ENCODE peak calls at places on chromosomes 3 and 15, in eight cellular contexts. G, K, S, N, Z, P, U and M are unnamed samples.

GRCh38 chr15:29233566-29233965 is 36.1 kb downstream of the NSMCE3 start:
- DNase-seq in Z (peak), U (no peak), K (no peak), P (no peak), S (no peak), G (no peak), N (no peak), M (no peak)

GRCh38 chr3:137110392-137110996 is 152.7 kb downstream of the IL20RB start:
- DNase-seq in G (peak), N (peak), P (no peak), S (no peak), U (peak), Z (peak), K (peak), M (no peak)

GRCh38 chr3:169980055-169980454 is 13.4 kb downstream of the SEC62 start:
- DNase-seq in Z (no peak), N (no peak), G (no peak), S (no peak), P (no peak), K (no peak), U (peak), M (no peak)

GRCh38 chr3:16372362-16373269 is 107.6 kb downstream of the OXNAD1 start:
- DNase-seq in S (no peak), Z (no peak), N (no peak), U (no peak), P (no peak), K (no peak), G (peak), M (no peak)

GRCh38 chr3:117407317-117407716 is 697.7 kb downstream of the TUSC7 start:
- DNase-seq in S (no peak), P (no peak), N (peak), G (no peak), U (peak), Z (peak), K (peak), M (no peak)

GRCh38 chr3:186171528-186171927 is 62.6 kb upstream of the ETV5 start:
- DNase-seq in U (no peak), P (no peak), K (no peak), G (no peak), S (no peak), Z (no peak), N (no peak), M (peak)

GRCh38 chr3:125163739-125164601 is 48.6 kb downstream of the SLC12A8 start:
- DNase-seq in S (no peak), N (no peak), U (no peak), K (no peak), P (no peak), Z (no peak), G (peak), M (no peak)

GRCh38 chr3:133230191-133230590 is 169.7 kb upstream of the BFSP2 start:
- DNase-seq in Z (no peak), N (no peak), U (no peak), S (no peak), P (peak), K (no peak), G (no peak), M (no peak)

GRCh38 chr15:88897456-88898194 is 2.3 kb upstream of the HAPLN3 start:
- DNase-seq in K (peak), G (no peak), Z (peak), S (peak), U (peak), N (no peak), P (peak), M (peak)

GRCh38 chr3:15287565-15288330 is 44.6 kb downstream of the SH3BP5 start:
- DNase-seq in K (no peak), G (no peak), N (no peak), P (no peak), Z (no peak), S (peak), U (peak), M (no peak)

GRCh38 chr3:166829896-166830295 is 550.2 kb downstream of the ZBBX start:
- DNase-seq in Z (no peak), U (no peak), P (no peak), N (no peak), K (peak), G (no peak), S (no peak), M (no peak)

GRCh38 chr15:85477730-85478129 is 97.3 kb downstream of the AKAP13 start:
- DNase-seq in U (peak), S (no peak), N (no peak), K (peak), P (no peak), G (no peak), Z (peak), M (no peak)

GRCh38 chr15:98567951-98568350 is 80.4 kb upstream of the IGF1R start:
- DNase-seq in U (no peak), N (no peak), G (no peak), S (no peak), Z (peak), P (no peak), K (no peak), M (peak)

GRCh38 chr3:93867425-93867824 is 106.3 kb downstream of the PROS1 start:
- DNase-seq in S (no peak), K (no peak), Z (no peak), U (no peak), G (no peak), P (no peak), N (no peak), M (no peak)

GRCh38 chr3:28590216-28590615 is 241.6 kb upstream of the AZI2 start:
- DNase-seq in N (no peak), S (no peak), U (no peak), K (no peak), P (no peak), Z (no peak), G (no peak), M (no peak)

GRCh38 chr3:126440709-126440995 is 35.0 kb downstream of the ZXDC start:
- DNase-seq in K (no peak), S (no peak), Z (no peak), N (no peak), P (no peak), U (no peak), G (no peak), M (peak)

GRCh38 chr3:44906997-44907396 is 32.6 kb downstream of the TGM4 start:
- DNase-seq in N (no peak), S (no peak), Z (peak), P (no peak), G (no peak), K (peak), U (no peak), M (no peak)

GRCh38 chr3:65153850-65154512 is 466.2 kb upstream of the ADAMTS9 start:
- DNase-seq in P (no peak), N (no peak), U (no peak), Z (no peak), K (no peak), S (no peak), G (no peak), M (no peak)

GRCh38 chr3:100893108-100893507 is 100.1 kb downstream of the ABI3BP start:
- DNase-seq in S (peak), P (no peak), K (no peak), G (no peak), Z (no peak), N (no peak), U (no peak), M (no peak)

GRCh38 chr15:25391971-25392733 is 46.7 kb downstream of the UBE3A start:
- DNase-seq in S (no peak), G (no peak), K (peak), P (no peak), Z (peak), U (peak), N (no peak), M (no peak)

GRCh38 chr15:57506422-57506821 is 85.3 kb upstream of the MYZAP start:
- DNase-seq in S (no peak), K (no peak), N (no peak), U (no peak), G (no peak), Z (no peak), P (no peak), M (no peak)

GRCh38 chr15:71149645-71150557 is 34.6 kb downstream of the THSD4 start:
- DNase-seq in Z (no peak), U (no peak), S (no peak), K (no peak), N (no peak), G (no peak), P (peak), M (no peak)

GRCh38 chr3:164194842-164195241 is 883.5 kb downstream of the SI start:
- DNase-seq in P (no peak), Z (no peak), G (no peak), K (no peak), U (no peak), N (no peak), S (no peak), M (no peak)

GRCh38 chr3:45981321-45982038 is 14.1 kb downstream of the FYCO1 start:
- DNase-seq in K (no peak), S (no peak), U (no peak), G (no peak), N (no peak), P (no peak), Z (no peak), M (no peak)

DNA sequence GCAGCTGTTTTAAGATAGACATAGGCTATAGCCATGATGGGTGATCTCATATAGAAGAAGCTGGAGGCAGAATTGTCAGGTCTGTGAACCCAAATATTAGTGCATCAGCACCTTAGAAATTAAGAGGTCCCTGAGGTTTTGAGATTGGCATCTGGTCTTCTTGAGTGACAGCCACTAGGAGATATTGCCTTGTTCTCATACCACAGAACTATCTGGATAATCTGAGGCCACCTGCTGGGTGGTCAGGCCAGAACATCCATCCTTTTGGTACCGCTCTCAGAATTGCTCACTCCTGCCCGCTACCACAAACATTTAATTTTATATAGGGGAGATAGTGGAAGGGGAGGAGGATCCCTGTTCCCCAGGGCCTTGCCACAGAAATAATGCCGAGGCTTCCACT is 210.6 kb upstream of the ZPLD1 start:
- DNase-seq in Z (no peak), S (peak), U (peak), K (peak), N (peak), P (no peak), G (peak), M (no peak)
- TF ChIP-seq CTCF in Z (peak), S (peak), U (peak), K (peak), N (peak), P (no peak), G (peak), M (peak)

GRCh38 chr15:68316061-68316804 is 38.7 kb downstream of the FEM1B start:
- DNase-seq in U (no peak), K (no peak), N (no peak), G (no peak), Z (no peak), P (no peak), S (peak), M (peak)
- TF ChIP-seq CTCF in U (peak), K (no peak), N (peak), G (peak), Z (no peak), P (no peak), S (no peak), M (peak)

DNA sequence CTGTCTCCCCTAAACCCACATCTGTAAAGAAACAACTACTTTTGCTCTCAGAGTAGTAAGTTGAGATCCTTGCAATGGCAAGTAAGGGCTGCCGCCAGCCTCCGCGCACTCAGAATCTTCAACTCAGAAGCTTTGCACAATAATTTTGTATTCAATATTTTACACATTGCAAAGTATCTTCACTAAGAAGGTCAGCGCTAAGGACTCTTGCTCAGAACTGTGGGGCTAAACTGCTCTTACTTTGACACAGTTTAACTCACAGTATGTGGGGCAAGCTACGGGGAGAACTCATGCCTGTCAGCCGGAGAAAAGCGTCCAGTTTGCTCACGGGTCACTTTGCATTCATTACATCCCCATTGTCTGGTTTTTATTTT is 982 bp downstream of the LYSMD4 start:
- DNase-seq in K (no peak), U (peak), G (no peak), Z (peak), S (no peak), P (no peak), N (no peak), M (no peak)
- TF ChIP-seq CTCF in K (no peak), U (no peak), G (no peak), Z (no peak), S (no peak), P (no peak), N (no peak), M (no peak)

GRCh38 chr3:102474207-102474606 is 39.4 kb downstream of the ZPLD1 start:
- DNase-seq in K (no peak), U (no peak), G (no peak), S (no peak), Z (no peak), P (no peak), N (no peak), M (no peak)

GRCh38 chr3:102471491-102471890 is 36.7 kb downstream of the ZPLD1 start:
- DNase-seq in K (no peak), Z (no peak), S (no peak), U (no peak), P (no peak), N (no peak), G (no peak), M (no peak)

GRCh38 chr3:102473648-102474047 is 38.8 kb downstream of the ZPLD1 start:
- DNase-seq in N (no peak), U (no peak), K (no peak), G (no peak), P (no peak), S (no peak), Z (no peak), M (no peak)

GRCh38 chr3:102466001-102466400 is 31.2 kb downstream of the ZPLD1 start:
- DNase-seq in S (no peak), N (no peak), K (no peak), G (no peak), P (no peak), U (no peak), Z (no peak), M (no peak)

GRCh38 chr3:102471001-102471400 is 36.2 kb downstream of the ZPLD1 start:
- DNase-seq in P (no peak), S (no peak), G (no peak), U (no peak), Z (no peak), N (no peak), K (no peak), M (no peak)
- TF ChIP-seq CTCF in P (no peak), S (no peak), G (no peak), U (no peak), Z (no peak), N (peak), K (no peak), M (no peak)

DNA sequence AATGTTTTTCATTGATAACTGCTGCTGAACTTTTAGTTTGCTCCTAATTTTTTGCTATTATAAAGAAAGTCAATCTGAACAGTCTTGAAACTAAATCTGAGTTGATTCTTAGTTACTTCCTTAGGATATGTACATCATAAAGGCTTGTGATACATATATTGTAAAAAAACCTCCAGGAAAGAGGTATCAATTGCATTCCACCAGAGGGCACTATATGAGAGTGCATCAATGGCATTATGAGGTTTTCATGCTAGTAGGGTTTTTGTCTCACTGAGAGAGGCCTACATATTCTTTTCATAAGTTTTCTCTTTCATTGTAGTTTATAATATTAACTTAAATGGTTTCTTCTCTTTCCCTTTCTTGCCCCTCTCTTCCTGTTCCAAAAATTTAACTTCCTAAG is 46.9 kb downstream of the PIK3R4 start:
- DNase-seq in N (peak), K (peak), S (no peak), P (no peak), G (peak), U (peak), Z (peak), M (no peak)
- TF ChIP-seq CTCF in N (peak), K (peak), S (no peak), P (peak), G (no peak), U (peak), Z (peak), M (peak)